ENCODE peak calls at places on chromosomes 16 and 17, in eight cellular contexts. One of them, this sample, is unnamed.

GRCh38 chr17:82931696-82932060 is 91.9 kb upstream of the ZNF750 start:
- DNase-seq in stimulated activated CD8-positive, alpha-beta memory T cell treated with anti-CD3 and anti-CD28 coated beads, Interleukin-15, amount 100 ng/mL, for 1 hour: no peak
- DNase-seq in ACHN: no peak
- DNase-seq in tibial artery: peak
- DNase-seq in activated T-helper 1 cell treated with Interleukin-2 at 50 U/mL for 16 hours: no peak
- DNase-seq in left ventricle myocardium inferior: peak
- DNase-seq in small intestine: no peak
- DNase-seq in stimulated activated CD4-positive, alpha-beta T cell treated with anti-CD3 and anti-CD28 coated beads, Interleukin-1b, Interleukin-23, amount 100 ng/mL, for 1 hour: no peak
- DNase-seq in this sample: peak

GRCh38 chr17:81601525-81602120 is 35.3 kb downstream of the NPLOC4 start:
- DNase-seq in stimulated activated CD8-positive, alpha-beta memory T cell treated with anti-CD3 and anti-CD28 coated beads, Interleukin-15, amount 100 ng/mL, for 1 hour: peak
- DNase-seq in ACHN: peak
- DNase-seq in tibial artery: no peak
- DNase-seq in activated T-helper 1 cell treated with Interleukin-2 at 50 U/mL for 16 hours: peak
- DNase-seq in left ventricle myocardium inferior: no peak
- DNase-seq in small intestine: peak
- DNase-seq in stimulated activated CD4-positive, alpha-beta T cell treated with anti-CD3 and anti-CD28 coated beads, Interleukin-1b, Interleukin-23, amount 100 ng/mL, for 1 hour: no peak
- DNase-seq in this sample: no peak

GRCh38 chr17:44916781-44917241 is 1.5 kb upstream of the GFAP start:
- DNase-seq in stimulated activated CD8-positive, alpha-beta memory T cell treated with anti-CD3 and anti-CD28 coated beads, Interleukin-15, amount 100 ng/mL, for 1 hour: no peak
- DNase-seq in ACHN: peak
- DNase-seq in tibial artery: peak
- DNase-seq in activated T-helper 1 cell treated with Interleukin-2 at 50 U/mL for 16 hours: no peak
- DNase-seq in left ventricle myocardium inferior: peak
- DNase-seq in small intestine: no peak
- DNase-seq in stimulated activated CD4-positive, alpha-beta T cell treated with anti-CD3 and anti-CD28 coated beads, Interleukin-1b, Interleukin-23, amount 100 ng/mL, for 1 hour: no peak
- DNase-seq in this sample: peak

GRCh38 chr16:67430504-67431076 is 331 bp upstream of the HSD11B2 start:
- DNase-seq in stimulated activated CD8-positive, alpha-beta memory T cell treated with anti-CD3 and anti-CD28 coated beads, Interleukin-15, amount 100 ng/mL, for 1 hour: no peak
- DNase-seq in ACHN: peak
- DNase-seq in tibial artery: no peak
- DNase-seq in activated T-helper 1 cell treated with Interleukin-2 at 50 U/mL for 16 hours: no peak
- DNase-seq in left ventricle myocardium inferior: peak
- DNase-seq in small intestine: no peak
- DNase-seq in stimulated activated CD4-positive, alpha-beta T cell treated with anti-CD3 and anti-CD28 coated beads, Interleukin-1b, Interleukin-23, amount 100 ng/mL, for 1 hour: no peak
- DNase-seq in this sample: peak

GRCh38 chr17:47742319-47743181 is 9.5 kb downstream of the TBX21 start:
- DNase-seq in stimulated activated CD8-positive, alpha-beta memory T cell treated with anti-CD3 and anti-CD28 coated beads, Interleukin-15, amount 100 ng/mL, for 1 hour: no peak
- DNase-seq in ACHN: peak
- DNase-seq in tibial artery: no peak
- DNase-seq in activated T-helper 1 cell treated with Interleukin-2 at 50 U/mL for 16 hours: peak
- DNase-seq in left ventricle myocardium inferior: no peak
- DNase-seq in small intestine: no peak
- DNase-seq in stimulated activated CD4-positive, alpha-beta T cell treated with anti-CD3 and anti-CD28 coated beads, Interleukin-1b, Interleukin-23, amount 100 ng/mL, for 1 hour: no peak
- DNase-seq in this sample: no peak

GRCh38 chr17:57989011-57989345 is 924 bp upstream of the VEZF1 start:
- DNase-seq in stimulated activated CD8-positive, alpha-beta memory T cell treated with anti-CD3 and anti-CD28 coated beads, Interleukin-15, amount 100 ng/mL, for 1 hour: no peak
- DNase-seq in ACHN: no peak
- DNase-seq in tibial artery: peak
- DNase-seq in activated T-helper 1 cell treated with Interleukin-2 at 50 U/mL for 16 hours: no peak
- DNase-seq in left ventricle myocardium inferior: no peak
- DNase-seq in small intestine: peak
- DNase-seq in stimulated activated CD4-positive, alpha-beta T cell treated with anti-CD3 and anti-CD28 coated beads, Interleukin-1b, Interleukin-23, amount 100 ng/mL, for 1 hour: no peak
- DNase-seq in this sample: peak

GRCh38 chr16:15865742-15866141 is 8.9 kb upstream of the MYH11 start:
- DNase-seq in stimulated activated CD8-positive, alpha-beta memory T cell treated with anti-CD3 and anti-CD28 coated beads, Interleukin-15, amount 100 ng/mL, for 1 hour: no peak
- DNase-seq in ACHN: no peak
- DNase-seq in tibial artery: no peak
- DNase-seq in activated T-helper 1 cell treated with Interleukin-2 at 50 U/mL for 16 hours: no peak
- DNase-seq in left ventricle myocardium inferior: no peak
- DNase-seq in small intestine: no peak
- DNase-seq in stimulated activated CD4-positive, alpha-beta T cell treated with anti-CD3 and anti-CD28 coated beads, Interleukin-1b, Interleukin-23, amount 100 ng/mL, for 1 hour: no peak
- DNase-seq in this sample: no peak

GRCh38 chr17:78738698-78739097 is 43.4 kb downstream of the CYTH1 start:
- DNase-seq in stimulated activated CD8-positive, alpha-beta memory T cell treated with anti-CD3 and anti-CD28 coated beads, Interleukin-15, amount 100 ng/mL, for 1 hour: no peak
- DNase-seq in ACHN: no peak
- DNase-seq in tibial artery: no peak
- DNase-seq in activated T-helper 1 cell treated with Interleukin-2 at 50 U/mL for 16 hours: no peak
- DNase-seq in left ventricle myocardium inferior: no peak
- DNase-seq in small intestine: no peak
- DNase-seq in stimulated activated CD4-positive, alpha-beta T cell treated with anti-CD3 and anti-CD28 coated beads, Interleukin-1b, Interleukin-23, amount 100 ng/mL, for 1 hour: no peak
- DNase-seq in this sample: no peak